ENCODE peak calls at places on chromosomes 1 and 21, in eight cellular contexts. One of them, this sample, is unnamed.

GRCh38 chr21:36229181-36229580 is 72.6 kb downstream of the DOP1B start:
- DNase-seq in neural crest cell: no peak
- DNase-seq in hepatocyte: no peak
- DNase-seq in fibroblast of mammary gland: no peak
- DNase-seq in suprapubic skin: no peak
- DNase-seq in kidney epithelial cell: no peak
- DNase-seq in osteocyte: no peak
- DNase-seq in RWPE1: no peak
- DNase-seq in this sample: no peak

GRCh38 chr1:206839857-206840256 is 25.6 kb upstream of the IL20 start:
- DNase-seq in neural crest cell: no peak
- DNase-seq in hepatocyte: peak; percentile 56
- DNase-seq in fibroblast of mammary gland: peak; percentile 61
- DNase-seq in suprapubic skin: no peak
- DNase-seq in kidney epithelial cell: peak; percentile 37
- DNase-seq in osteocyte: no peak
- DNase-seq in RWPE1: peak; percentile 66
- DNase-seq in this sample: no peak

GRCh38 chr1:18373882-18374493 is 106.7 kb upstream of the KLHDC7A start:
- DNase-seq in neural crest cell: peak; percentile 43
- DNase-seq in hepatocyte: no peak
- DNase-seq in fibroblast of mammary gland: no peak
- DNase-seq in suprapubic skin: no peak
- DNase-seq in kidney epithelial cell: no peak
- DNase-seq in osteocyte: no peak
- DNase-seq in RWPE1: no peak
- DNase-seq in this sample: no peak

GRCh38 chr1:200670215-200671118 is 760 bp upstream of the DDX59 start:
- DNase-seq in neural crest cell: no peak
- DNase-seq in hepatocyte: peak; percentile 59
- DNase-seq in fibroblast of mammary gland: peak; percentile 85
- DNase-seq in suprapubic skin: no peak
- DNase-seq in kidney epithelial cell: no peak
- DNase-seq in osteocyte: no peak
- DNase-seq in RWPE1: peak; percentile 76
- DNase-seq in this sample: no peak

GRCh38 chr1:99598738-99599411 is 47.0 kb upstream of the PALMD start:
- DNase-seq in neural crest cell: no peak
- DNase-seq in hepatocyte: no peak
- DNase-seq in fibroblast of mammary gland: no peak
- DNase-seq in suprapubic skin: no peak
- DNase-seq in kidney epithelial cell: no peak
- DNase-seq in osteocyte: no peak
- DNase-seq in RWPE1: no peak
- DNase-seq in this sample: no peak

GRCh38 chr21:41817877-41818855 is 51.3 kb upstream of the RIPK4 start:
- DNase-seq in neural crest cell: no peak
- DNase-seq in hepatocyte: no peak
- DNase-seq in fibroblast of mammary gland: no peak
- DNase-seq in suprapubic skin: peak; percentile 44
- DNase-seq in kidney epithelial cell: no peak
- DNase-seq in osteocyte: no peak
- DNase-seq in RWPE1: no peak
- DNase-seq in this sample: no peak

GRCh38 chr1:215728206-215728605 is 161.1 kb downstream of the KCTD3 start:
- DNase-seq in neural crest cell: no peak
- DNase-seq in hepatocyte: no peak
- DNase-seq in fibroblast of mammary gland: no peak
- DNase-seq in suprapubic skin: no peak
- DNase-seq in kidney epithelial cell: no peak
- DNase-seq in osteocyte: no peak
- DNase-seq in RWPE1: no peak
- DNase-seq in this sample: no peak

GRCh38 chr1:4462831-4463484 is 191.5 kb upstream of the AJAP1 start:
- DNase-seq in neural crest cell: no peak
- DNase-seq in hepatocyte: no peak
- DNase-seq in fibroblast of mammary gland: no peak
- DNase-seq in suprapubic skin: no peak
- DNase-seq in kidney epithelial cell: no peak
- DNase-seq in osteocyte: no peak
- DNase-seq in RWPE1: no peak
- DNase-seq in this sample: no peak

GRCh38 chr1:207013321-207014085 is 19.1 kb downstream of the C1orf116 start:
- DNase-seq in neural crest cell: no peak
- DNase-seq in hepatocyte: no peak
- DNase-seq in fibroblast of mammary gland: no peak
- DNase-seq in suprapubic skin: no peak
- DNase-seq in kidney epithelial cell: no peak
- DNase-seq in osteocyte: no peak
- DNase-seq in RWPE1: no peak
- DNase-seq in this sample: no peak

GRCh38 chr1:33060579-33061083 is 20.3 kb upstream of the AZIN2 start:
- DNase-seq in neural crest cell: peak; percentile 18
- DNase-seq in hepatocyte: no peak
- DNase-seq in fibroblast of mammary gland: peak; percentile 82
- DNase-seq in suprapubic skin: no peak
- DNase-seq in kidney epithelial cell: no peak
- DNase-seq in osteocyte: peak; percentile 92
- DNase-seq in RWPE1: peak; percentile 62
- DNase-seq in this sample: no peak

GRCh38 chr1:156076609-156077429 is 5.4 kb downstream of the MEX3A start:
- DNase-seq in neural crest cell: peak; percentile 36
- DNase-seq in hepatocyte: no peak
- DNase-seq in fibroblast of mammary gland: peak; percentile 22
- DNase-seq in suprapubic skin: no peak
- DNase-seq in kidney epithelial cell: no peak
- DNase-seq in osteocyte: no peak
- DNase-seq in RWPE1: no peak
- DNase-seq in this sample: peak; percentile 32

GRCh38 chr1:109877320-109877771 is 33.3 kb upstream of the CSF1 start:
- DNase-seq in neural crest cell: no peak
- DNase-seq in hepatocyte: peak; percentile 85
- DNase-seq in fibroblast of mammary gland: peak; percentile 95
- DNase-seq in suprapubic skin: peak; percentile 78
- DNase-seq in kidney epithelial cell: peak; percentile 76
- DNase-seq in osteocyte: peak; percentile 91
- DNase-seq in RWPE1: peak; percentile 73
- DNase-seq in this sample: no peak
- TF ChIP-seq CTCF in neural crest cell: peak; percentile 36
- TF ChIP-seq CTCF in hepatocyte: peak; percentile 15
- TF ChIP-seq CTCF in fibroblast of mammary gland: peak; percentile 44
- TF ChIP-seq CTCF in suprapubic skin: peak; percentile 37
- TF ChIP-seq CTCF in kidney epithelial cell: peak; percentile 32
- TF ChIP-seq CTCF in osteocyte: peak; percentile 36
- TF ChIP-seq CTCF in RWPE1: no peak
- TF ChIP-seq CTCF in this sample: no peak

GRCh38 chr1:203480525-203481084 is 5.0 kb downstream of the PRELP start:
- DNase-seq in neural crest cell: no peak
- DNase-seq in hepatocyte: peak; percentile 66
- DNase-seq in fibroblast of mammary gland: peak; percentile 79
- DNase-seq in suprapubic skin: peak; percentile 91
- DNase-seq in kidney epithelial cell: no peak
- DNase-seq in osteocyte: peak; percentile 88
- DNase-seq in RWPE1: peak; percentile 99
- DNase-seq in this sample: no peak

GRCh38 chr1:203481186-203481585 is 5.6 kb downstream of the PRELP start:
- DNase-seq in neural crest cell: no peak
- DNase-seq in hepatocyte: no peak
- DNase-seq in fibroblast of mammary gland: peak; percentile 19
- DNase-seq in suprapubic skin: no peak
- DNase-seq in kidney epithelial cell: no peak
- DNase-seq in osteocyte: no peak
- DNase-seq in RWPE1: no peak
- DNase-seq in this sample: no peak

GRCh38 chr1:203479646-203480045 is 4.0 kb downstream of the PRELP start:
- DNase-seq in neural crest cell: no peak
- DNase-seq in hepatocyte: no peak
- DNase-seq in fibroblast of mammary gland: no peak
- DNase-seq in suprapubic skin: no peak
- DNase-seq in kidney epithelial cell: no peak
- DNase-seq in osteocyte: no peak
- DNase-seq in RWPE1: no peak
- DNase-seq in this sample: no peak

GRCh38 chr1:203478986-203479385 is 3.4 kb downstream of the PRELP start:
- DNase-seq in neural crest cell: no peak
- DNase-seq in hepatocyte: no peak
- DNase-seq in fibroblast of mammary gland: no peak
- DNase-seq in suprapubic skin: no peak
- DNase-seq in kidney epithelial cell: no peak
- DNase-seq in osteocyte: no peak
- DNase-seq in RWPE1: no peak
- DNase-seq in this sample: no peak

DNA sequence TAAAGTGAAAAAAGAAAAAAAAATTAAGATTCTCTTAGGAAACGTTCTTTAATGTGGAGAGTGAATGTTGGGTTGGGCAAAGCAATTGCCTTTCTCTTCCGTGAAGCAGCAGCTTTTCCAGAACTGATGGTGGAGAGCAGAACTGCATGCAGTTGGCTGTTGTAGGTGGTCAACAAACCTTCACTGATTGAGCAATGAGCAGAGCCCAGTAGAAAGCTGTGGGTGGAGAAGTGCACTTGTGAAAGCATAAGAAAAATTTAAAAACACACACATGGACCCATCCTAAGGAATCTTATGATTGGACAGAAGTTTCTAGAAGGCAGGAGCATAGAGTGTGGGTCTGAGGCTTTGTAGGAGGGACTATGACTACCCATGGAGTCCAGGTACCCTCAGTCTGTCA is 4.5 kb downstream of the PRELP start:
- DNase-seq in neural crest cell: no peak
- DNase-seq in hepatocyte: no peak
- DNase-seq in fibroblast of mammary gland: peak; percentile 65
- DNase-seq in suprapubic skin: no peak
- DNase-seq in kidney epithelial cell: no peak
- DNase-seq in osteocyte: no peak
- DNase-seq in RWPE1: no peak
- DNase-seq in this sample: no peak
- TF ChIP-seq CTCF in neural crest cell: no peak
- TF ChIP-seq CTCF in hepatocyte: no peak
- TF ChIP-seq CTCF in fibroblast of mammary gland: no peak
- TF ChIP-seq CTCF in suprapubic skin: peak; percentile 20
- TF ChIP-seq CTCF in kidney epithelial cell: no peak
- TF ChIP-seq CTCF in osteocyte: no peak
- TF ChIP-seq CTCF in RWPE1: no peak
- TF ChIP-seq CTCF in this sample: no peak

GRCh38 chr1:176656257-176656995 is 193.5 kb downstream of the PAPPA2 start:
- DNase-seq in neural crest cell: no peak
- DNase-seq in hepatocyte: peak; percentile 48
- DNase-seq in fibroblast of mammary gland: peak; percentile 95
- DNase-seq in suprapubic skin: no peak
- DNase-seq in kidney epithelial cell: peak; percentile 63
- DNase-seq in osteocyte: no peak
- DNase-seq in RWPE1: peak; percentile 29
- DNase-seq in this sample: no peak
- TF ChIP-seq CTCF in neural crest cell: no peak
- TF ChIP-seq CTCF in hepatocyte: no peak
- TF ChIP-seq CTCF in fibroblast of mammary gland: peak; percentile 28
- TF ChIP-seq CTCF in suprapubic skin: no peak
- TF ChIP-seq CTCF in kidney epithelial cell: no peak
- TF ChIP-seq CTCF in osteocyte: no peak
- TF ChIP-seq CTCF in RWPE1: no peak
- TF ChIP-seq CTCF in this sample: no peak

DNA sequence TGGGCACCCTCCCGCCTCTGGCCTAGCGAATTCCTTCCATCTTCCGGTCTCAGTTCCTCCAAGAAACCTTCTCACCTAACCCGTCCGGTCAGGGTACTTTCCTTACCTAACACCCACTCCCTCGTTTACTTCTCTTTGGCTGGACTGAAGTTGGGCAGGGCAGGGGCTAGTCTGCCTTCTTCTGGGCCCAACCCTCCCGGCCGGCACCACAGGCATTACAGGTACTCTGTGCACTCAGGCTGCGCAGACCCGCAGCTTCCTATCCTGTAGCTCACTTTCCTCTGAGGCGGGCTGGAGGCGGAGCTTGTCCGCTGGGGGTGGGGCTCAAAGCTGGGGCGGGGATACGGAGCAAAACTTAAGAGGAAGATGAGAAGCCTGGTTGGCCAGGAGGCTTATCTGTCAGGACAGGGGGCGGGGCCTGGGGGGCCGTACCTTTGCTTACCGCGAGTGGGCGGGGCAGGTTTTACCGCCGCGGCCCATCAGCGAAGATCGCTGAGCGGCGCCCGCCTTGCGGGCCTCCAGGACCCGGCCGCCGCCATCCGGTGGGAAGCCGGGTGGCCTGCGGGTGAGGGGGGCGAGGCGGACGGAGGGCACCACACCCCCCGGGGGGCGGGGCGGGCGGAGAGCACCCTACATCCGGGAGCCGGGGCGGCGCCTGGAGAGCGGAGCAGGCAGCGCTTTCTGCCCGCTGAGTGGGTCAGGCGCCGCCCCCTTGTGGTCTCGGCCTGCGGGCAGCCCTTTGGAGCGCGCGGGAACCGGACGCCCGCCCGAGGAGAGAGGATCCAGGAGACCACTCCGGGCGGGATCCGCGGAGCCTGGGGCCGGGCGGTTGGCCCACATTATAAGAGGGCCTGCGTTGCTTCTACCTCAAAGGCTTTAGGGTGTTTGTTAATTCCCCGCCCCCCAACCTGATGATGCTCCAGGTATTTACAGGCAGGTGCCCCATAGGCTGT is 31.9 kb downstream of the ZNF648 start:
- DNase-seq in neural crest cell: peak; percentile 96
- DNase-seq in hepatocyte: peak; percentile 99
- DNase-seq in fibroblast of mammary gland: peak; percentile 88
- DNase-seq in suprapubic skin: peak; percentile 99
- DNase-seq in kidney epithelial cell: peak; percentile 91
- DNase-seq in osteocyte: peak; percentile 97
- DNase-seq in RWPE1: peak; percentile 95
- DNase-seq in this sample: peak; percentile 92
- TF ChIP-seq CTCF in neural crest cell: peak; percentile 68
- TF ChIP-seq CTCF in hepatocyte: peak; percentile 60
- TF ChIP-seq CTCF in fibroblast of mammary gland: no peak
- TF ChIP-seq CTCF in suprapubic skin: peak; percentile 58
- TF ChIP-seq CTCF in kidney epithelial cell: peak; percentile 47
- TF ChIP-seq CTCF in osteocyte: peak; percentile 58
- TF ChIP-seq CTCF in RWPE1: peak; percentile 48
- TF ChIP-seq CTCF in this sample: no peak

This sample was measured in natural killer cell.